ENCODE peak calls at places on chromosomes 3 and 15, in nine cellular contexts. J, A, X, K, O, Q, N, U and S are unnamed samples.

GRCh38 chr3:50010959-50011358 is 71.0 kb downstream of the RBM6 start:
- DNase-seq in J (no peak), A (no peak), X (peak), K (no peak), O (no peak), Q (no peak), N (no peak), U (no peak), S (no peak)

GRCh38 chr3:126197854-126198584 is 17.6 kb upstream of the ALDH1L1 start:
- DNase-seq in J (peak), A (peak), X (peak), K (no peak), O (no peak), Q (peak), N (peak), U (peak), S (no peak)

GRCh38 chr3:129312671-129313414 is 34.2 kb downstream of the HMCES start:
- DNase-seq in J (peak), A (no peak), X (no peak), K (no peak), O (no peak), Q (no peak), N (no peak), U (no peak), S (no peak)

GRCh38 chr3:47365213-47366153 is 15.3 kb upstream of the PTPN23 start:
- DNase-seq in J (no peak), A (no peak), X (peak), K (no peak), O (no peak), Q (no peak), N (no peak), U (peak), S (no peak)

GRCh38 chr3:142088522-142088921 is 60.8 kb downstream of the TFDP2 start:
- DNase-seq in J (no peak), A (no peak), X (peak), K (no peak), O (no peak), Q (no peak), N (no peak), U (no peak), S (no peak)

GRCh38 chr15:91861223-91861622 is 7.7 kb downstream of the SLCO3A1 start:
- DNase-seq in J (no peak), A (no peak), X (no peak), K (no peak), O (no peak), Q (no peak), N (no peak), U (no peak), S (no peak)

GRCh38 chr3:148873928-148874326 is 8.8 kb downstream of the CPA3 start:
- DNase-seq in J (no peak), A (no peak), X (peak), K (no peak), O (peak), Q (no peak), N (no peak), U (no peak), S (no peak)

GRCh38 chr3:120780977-120781376 is 38.4 kb downstream of the GTF2E1 start:
- DNase-seq in J (peak), A (no peak), X (peak), K (no peak), O (no peak), Q (no peak), N (no peak), U (peak), S (no peak)

GRCh38 chr3:10798600-10799367 is 17.2 kb upstream of the SLC6A11 start:
- DNase-seq in J (no peak), A (no peak), X (no peak), K (no peak), O (no peak), Q (no peak), N (no peak), U (no peak), S (no peak)

GRCh38 chr15:97745481-97746071 is 214.9 kb upstream of the ARRDC4 start:
- DNase-seq in J (no peak), A (no peak), X (no peak), K (no peak), O (no peak), Q (peak), N (peak), U (no peak), S (no peak)